ENCODE peak calls at places on chromosomes 4 and X, in eight cellular contexts. R is activated T-cell treated with anti-CD3 and anti-CD28 coated beads for 4 hours; L is heart right ventricle; Q is SK-N-DZ; P is non-pigmented ciliary epithelial cell; T is activated naive CD8-positive, alpha-beta T cell treated with anti-CD3 and anti-CD28 coated beads for 36 hours; N is activated CD4-positive, CD25-positive, alpha-beta regulatory T cell; C is body of pancreas. I is an unnamed sample.

GRCh38 chr4:168380290-168380689 is 61.7 kb upstream of the DDX60 start:
- DNase-seq in N (no peak), R (no peak), T (no peak), P (no peak), Q (no peak), C (no peak), L (no peak), I (no peak)

GRCh38 chr4:86825511-86825910 is 23.7 kb downstream of the SLC10A6 start:
- DNase-seq in C (no peak), N (no peak), T (no peak), L (no peak), Q (no peak), R (no peak), P (no peak), I (no peak)

GRCh38 chrX:154489182-154489581 is 1.2 kb downstream of the SLC10A3 start:
- DNase-seq in C (no peak), P (no peak), Q (no peak), T (no peak), N (no peak), R (no peak), L (no peak), I (no peak)

GRCh38 chr4:122412547-122412946 is 33.7 kb downstream of the ADAD1 start:
- DNase-seq in P (no peak), N (no peak), Q (no peak), C (no peak), R (no peak), T (no peak), L (no peak), I (no peak)

GRCh38 chr4:61614256-61614655 is 414.1 kb downstream of the ADGRL3 start:
- DNase-seq in Q (no peak), R (no peak), P (no peak), L (no peak), N (no peak), C (no peak), T (no peak), I (no peak)

GRCh38 chr4:103718993-103719319 is 829 bp downstream of the TACR3 start:
- DNase-seq in N (no peak), L (no peak), R (no peak), C (peak), Q (peak), P (no peak), T (no peak), I (no peak)

GRCh38 chrX:107537815-107538214 is 88.4 kb downstream of the FRMPD3 start:
- DNase-seq in R (peak), N (no peak), T (peak), C (peak), Q (peak), P (no peak), L (peak), I (peak)

GRCh38 chr4:94408549-94409374 is 43.0 kb upstream of the PDLIM5 start:
- DNase-seq in N (no peak), L (no peak), R (no peak), T (no peak), P (peak), C (no peak), Q (no peak), I (no peak)

GRCh38 chr4:7929530-7929951 is 10.1 kb downstream of the AFAP1 start:
- DNase-seq in P (no peak), R (no peak), N (no peak), L (no peak), T (no peak), Q (no peak), C (peak), I (no peak)

GRCh38 chr4:81573817-81574216 is 102.1 kb upstream of the RASGEF1B start:
- DNase-seq in T (no peak), Q (no peak), N (no peak), R (no peak), C (no peak), P (no peak), L (no peak), I (no peak)

GRCh38 chr4:162498168-162498567 is 334.4 kb upstream of the FSTL5 start:
- DNase-seq in C (peak), Q (no peak), L (peak), N (no peak), T (no peak), P (no peak), R (no peak), I (no peak)

GRCh38 chr4:2285665-2286381 is 23.9 kb upstream of the MXD4 start:
- DNase-seq in T (no peak), R (no peak), C (peak), N (no peak), P (no peak), Q (no peak), L (no peak), I (no peak)

GRCh38 chrX:151702741-151703352 is 7.6 kb downstream of the PRRG3 start:
- DNase-seq in C (peak), R (no peak), T (no peak), N (no peak), L (no peak), P (no peak), Q (no peak), I (no peak)

GRCh38 chr4:79987401-79987800 is 85.6 kb downstream of the ANTXR2 start:
- DNase-seq in P (no peak), C (no peak), Q (no peak), T (no peak), R (no peak), L (no peak), N (no peak), I (no peak)

GRCh38 chrX:37348237-37349130 is 680 bp upstream of the PRRG1 start:
- DNase-seq in R (no peak), P (no peak), L (no peak), N (no peak), Q (no peak), T (no peak), C (no peak), I (no peak)

GRCh38 chr4:144310535-144310934 is 170.0 kb upstream of the GYPA start:
- DNase-seq in R (no peak), N (no peak), Q (no peak), P (no peak), L (no peak), T (no peak), C (no peak), I (no peak)

GRCh38 chrX:38806054-38806389 is 4.8 kb downstream of the MID1IP1 start:
- DNase-seq in C (peak), P (no peak), T (no peak), R (no peak), L (no peak), Q (no peak), N (no peak), I (no peak)

GRCh38 chr4:54228064-54228527 is 997 bp upstream of the PDGFRA start:
- DNase-seq in L (peak), T (peak), N (no peak), R (no peak), C (peak), P (no peak), Q (peak), I (peak)

GRCh38 chrX:111634823-111635410 is 46.1 kb upstream of the ALG13 start:
- DNase-seq in P (no peak), T (no peak), L (no peak), C (no peak), N (no peak), R (no peak), Q (no peak), I (peak)